ENCODE peak calls at places on chromosomes 11 and 22, in nine cellular contexts. One of them, this sample, is unnamed.

GRCh38 chr11:125263268-125263790 is 98.8 kb downstream of the PKNOX2 start:
- DNase-seq in stomach: peak
- DNase-seq in sigmoid colon: peak
- DNase-seq in K562: no peak
- DNase-seq in GM12878: no peak
- DNase-seq in transverse colon: peak
- DNase-seq in A549: no peak
- DNase-seq in ovary: peak
- DNase-seq in HepG2: peak
- DNase-seq in this sample: peak

GRCh38 chr22:38415561-38416321 is 39.3 kb downstream of the KCNJ4 start:
- DNase-seq in HepG2: no peak
- DNase-seq in ovary: no peak
- DNase-seq in sigmoid colon: peak
- DNase-seq in GM12878: no peak
- DNase-seq in K562: peak
- DNase-seq in A549: no peak
- DNase-seq in transverse colon: no peak
- DNase-seq in stomach: peak
- DNase-seq in this sample: no peak

GRCh38 chr11:98365185-98365584 is 655.6 kb upstream of the CNTN5 start:
- DNase-seq in GM12878: no peak
- DNase-seq in A549: no peak
- DNase-seq in stomach: no peak
- DNase-seq in K562: no peak
- DNase-seq in ovary: no peak
- DNase-seq in sigmoid colon: no peak
- DNase-seq in HepG2: no peak
- DNase-seq in transverse colon: no peak
- DNase-seq in this sample: no peak

GRCh38 chr11:36492724-36493304 is 17.3 kb downstream of the TRAF6 start:
- DNase-seq in sigmoid colon: no peak
- DNase-seq in GM12878: no peak
- DNase-seq in A549: peak
- DNase-seq in K562: peak
- DNase-seq in transverse colon: no peak
- DNase-seq in ovary: no peak
- DNase-seq in stomach: no peak
- DNase-seq in HepG2: peak
- DNase-seq in this sample: peak

GRCh38 chr11:2446590-2447252 is 1.9 kb downstream of the KCNQ1 start:
- DNase-seq in sigmoid colon: no peak
- DNase-seq in transverse colon: no peak
- DNase-seq in HepG2: no peak
- DNase-seq in stomach: no peak
- DNase-seq in A549: no peak
- DNase-seq in ovary: no peak
- DNase-seq in K562: no peak
- DNase-seq in GM12878: no peak
- DNase-seq in this sample: no peak

GRCh38 chr11:16905375-16905774 is 108.8 kb downstream of the PLEKHA7 start:
- DNase-seq in GM12878: no peak
- DNase-seq in transverse colon: no peak
- DNase-seq in sigmoid colon: no peak
- DNase-seq in stomach: no peak
- DNase-seq in K562: no peak
- DNase-seq in A549: no peak
- DNase-seq in HepG2: no peak
- DNase-seq in ovary: no peak
- DNase-seq in this sample: no peak

GRCh38 chr11:115199501-115199900 is 304.7 kb downstream of the CADM1 start:
- DNase-seq in GM12878: no peak
- DNase-seq in stomach: no peak
- DNase-seq in sigmoid colon: no peak
- DNase-seq in transverse colon: no peak
- DNase-seq in A549: no peak
- DNase-seq in ovary: no peak
- DNase-seq in K562: no peak
- DNase-seq in HepG2: no peak
- DNase-seq in this sample: no peak

GRCh38 chr11:129213261-129213660 is 21.1 kb upstream of the ARHGAP32 start:
- DNase-seq in K562: no peak
- DNase-seq in transverse colon: no peak
- DNase-seq in sigmoid colon: no peak
- DNase-seq in ovary: no peak
- DNase-seq in A549: no peak
- DNase-seq in HepG2: no peak
- DNase-seq in stomach: no peak
- DNase-seq in GM12878: no peak
- DNase-seq in this sample: no peak

GRCh38 chr11:118639899-118640298 is 32.5 kb downstream of the PHLDB1 start:
- DNase-seq in transverse colon: no peak
- DNase-seq in stomach: no peak
- DNase-seq in sigmoid colon: no peak
- DNase-seq in A549: no peak
- DNase-seq in K562: no peak
- DNase-seq in HepG2: no peak
- DNase-seq in ovary: no peak
- DNase-seq in GM12878: no peak
- DNase-seq in this sample: no peak
- TF ChIP-seq EP300 in transverse colon: no peak
- TF ChIP-seq EP300 in stomach: no peak
- TF ChIP-seq EP300 in sigmoid colon: no peak
- TF ChIP-seq EP300 in A549: no peak
- TF ChIP-seq EP300 in K562: no peak
- TF ChIP-seq EP300 in HepG2: no peak
- TF ChIP-seq EP300 in ovary: no peak
- TF ChIP-seq EP300 in GM12878: no peak
- TF ChIP-seq EP300 in this sample: no peak

GRCh38 chr11:72860010-72860409 is 45.8 kb downstream of the ATG16L2 start:
- DNase-seq in transverse colon: no peak
- DNase-seq in stomach: no peak
- DNase-seq in sigmoid colon: no peak
- DNase-seq in A549: no peak
- DNase-seq in HepG2: no peak
- DNase-seq in K562: no peak
- DNase-seq in ovary: no peak
- DNase-seq in GM12878: no peak
- DNase-seq in this sample: no peak
- H3K27ac ChIP-seq in transverse colon: no peak
- H3K27ac ChIP-seq in stomach: no peak
- H3K27ac ChIP-seq in sigmoid colon: no peak
- H3K27ac ChIP-seq in A549: no peak
- H3K27ac ChIP-seq in HepG2: no peak
- H3K27ac ChIP-seq in K562: no peak
- H3K27ac ChIP-seq in ovary: no peak
- H3K27ac ChIP-seq in GM12878: no peak
- H3K27ac ChIP-seq in this sample: no peak

GRCh38 chr11:12390687-12391110 is 13.3 kb downstream of the PARVA start:
- DNase-seq in A549: no peak
- DNase-seq in GM12878: no peak
- DNase-seq in stomach: no peak
- DNase-seq in HepG2: no peak
- DNase-seq in K562: no peak
- DNase-seq in ovary: no peak
- DNase-seq in sigmoid colon: peak
- DNase-seq in transverse colon: no peak
- DNase-seq in this sample: no peak

GRCh38 chr11:12390258-12390657 is 12.9 kb downstream of the PARVA start:
- DNase-seq in HepG2: no peak
- DNase-seq in ovary: no peak
- DNase-seq in GM12878: no peak
- DNase-seq in transverse colon: no peak
- DNase-seq in stomach: no peak
- DNase-seq in A549: no peak
- DNase-seq in K562: no peak
- DNase-seq in sigmoid colon: no peak
- DNase-seq in this sample: no peak

GRCh38 chr11:12388171-12388570 is 10.8 kb downstream of the PARVA start:
- DNase-seq in A549: no peak
- DNase-seq in transverse colon: no peak
- DNase-seq in GM12878: no peak
- DNase-seq in sigmoid colon: no peak
- DNase-seq in K562: no peak
- DNase-seq in stomach: no peak
- DNase-seq in ovary: no peak
- DNase-seq in HepG2: no peak
- DNase-seq in this sample: no peak

GRCh38 chr11:12388939-12389670 is 11.7 kb downstream of the PARVA start:
- DNase-seq in ovary: no peak
- DNase-seq in HepG2: no peak
- DNase-seq in transverse colon: no peak
- DNase-seq in A549: no peak
- DNase-seq in sigmoid colon: no peak
- DNase-seq in K562: no peak
- DNase-seq in GM12878: no peak
- DNase-seq in stomach: no peak
- DNase-seq in this sample: no peak

GRCh38 chr11:12389676-12390075 is 12.3 kb downstream of the PARVA start:
- DNase-seq in K562: no peak
- DNase-seq in stomach: no peak
- DNase-seq in ovary: no peak
- DNase-seq in transverse colon: no peak
- DNase-seq in A549: no peak
- DNase-seq in GM12878: no peak
- DNase-seq in sigmoid colon: no peak
- DNase-seq in HepG2: no peak
- DNase-seq in this sample: no peak
- TF ChIP-seq EP300 in K562: no peak
- TF ChIP-seq EP300 in stomach: no peak
- TF ChIP-seq EP300 in ovary: no peak
- TF ChIP-seq EP300 in transverse colon: no peak
- TF ChIP-seq EP300 in A549: no peak
- TF ChIP-seq EP300 in GM12878: no peak
- TF ChIP-seq EP300 in sigmoid colon: no peak
- TF ChIP-seq EP300 in HepG2: no peak
- TF ChIP-seq EP300 in this sample: no peak

DNA sequence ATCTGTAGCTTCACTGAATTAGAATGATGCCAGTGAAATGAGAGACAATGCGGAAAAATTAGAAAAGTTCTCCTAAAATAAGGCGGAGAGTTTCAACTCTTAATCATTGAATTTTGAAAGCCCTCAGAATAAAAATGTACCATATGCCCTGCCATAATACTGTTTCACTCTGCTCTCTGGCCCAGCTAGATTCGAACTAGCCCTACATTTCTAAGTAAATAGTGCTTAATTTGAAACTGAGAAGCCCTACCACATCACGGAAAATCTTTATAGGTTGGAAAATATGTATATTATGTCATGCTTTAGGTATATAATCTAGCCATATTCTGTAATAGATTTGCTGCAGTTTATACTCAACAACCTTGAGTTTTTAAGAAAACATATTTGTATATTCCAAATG is 78.8 kb downstream of the HORMAD2 start:
- DNase-seq in GM12878: no peak
- DNase-seq in transverse colon: no peak
- DNase-seq in HepG2: no peak
- DNase-seq in A549: no peak
- DNase-seq in sigmoid colon: no peak
- DNase-seq in K562: no peak
- DNase-seq in stomach: no peak
- DNase-seq in ovary: no peak
- DNase-seq in this sample: no peak
- H3K27ac ChIP-seq in GM12878: no peak
- H3K27ac ChIP-seq in transverse colon: no peak
- H3K27ac ChIP-seq in HepG2: no peak
- H3K27ac ChIP-seq in A549: peak
- H3K27ac ChIP-seq in sigmoid colon: no peak
- H3K27ac ChIP-seq in K562: no peak
- H3K27ac ChIP-seq in stomach: no peak
- H3K27ac ChIP-seq in ovary: no peak
- H3K27ac ChIP-seq in this sample: no peak

GRCh38 chr11:47913569-47914244 is 65.6 kb upstream of the NUP160 start:
- DNase-seq in K562: peak
- DNase-seq in sigmoid colon: no peak
- DNase-seq in A549: no peak
- DNase-seq in ovary: no peak
- DNase-seq in HepG2: no peak
- DNase-seq in stomach: no peak
- DNase-seq in transverse colon: no peak
- DNase-seq in GM12878: no peak
- DNase-seq in this sample: no peak

GRCh38 chr11:47912843-47913437 is 64.8 kb upstream of the NUP160 start:
- DNase-seq in transverse colon: no peak
- DNase-seq in A549: no peak
- DNase-seq in HepG2: no peak
- DNase-seq in sigmoid colon: no peak
- DNase-seq in stomach: no peak
- DNase-seq in K562: no peak
- DNase-seq in ovary: no peak
- DNase-seq in GM12878: no peak
- DNase-seq in this sample: no peak

GRCh38 chr11:47915407-47916137 is 64.8 kb upstream of the PTPRJ start:
- DNase-seq in stomach: no peak
- DNase-seq in K562: no peak
- DNase-seq in ovary: no peak
- DNase-seq in sigmoid colon: no peak
- DNase-seq in A549: no peak
- DNase-seq in HepG2: peak
- DNase-seq in GM12878: no peak
- DNase-seq in transverse colon: peak
- DNase-seq in this sample: no peak

GRCh38 chr11:47916361-47916841 is 64.0 kb upstream of the PTPRJ start:
- DNase-seq in transverse colon: no peak
- DNase-seq in GM12878: no peak
- DNase-seq in A549: no peak
- DNase-seq in HepG2: no peak
- DNase-seq in stomach: peak
- DNase-seq in K562: peak
- DNase-seq in ovary: peak
- DNase-seq in sigmoid colon: peak
- DNase-seq in this sample: no peak

GRCh38 chr11:47914743-47915142 is 65.6 kb upstream of the PTPRJ start:
- DNase-seq in K562: no peak
- DNase-seq in A549: no peak
- DNase-seq in stomach: no peak
- DNase-seq in ovary: no peak
- DNase-seq in transverse colon: no peak
- DNase-seq in HepG2: no peak
- DNase-seq in sigmoid colon: no peak
- DNase-seq in GM12878: no peak
- DNase-seq in this sample: no peak
- TF ChIP-seq EP300 in K562: no peak
- TF ChIP-seq EP300 in A549: no peak
- TF ChIP-seq EP300 in stomach: no peak
- TF ChIP-seq EP300 in ovary: no peak
- TF ChIP-seq EP300 in transverse colon: no peak
- TF ChIP-seq EP300 in HepG2: no peak
- TF ChIP-seq EP300 in sigmoid colon: no peak
- TF ChIP-seq EP300 in GM12878: no peak
- TF ChIP-seq EP300 in this sample: no peak